ENCODE peak calls at places on chromosomes 4 and X, in four cellular contexts. One of them, this sample, is unnamed.

GRCh38 chr4:24473309-24473721 is 111.0 kb downstream of the DHX15 start:
- DNase-seq in HTR-8/SVneo: peak
- DNase-seq in CD4-positive, CD25-positive, alpha-beta regulatory T cell: no peak
- DNase-seq in cardiac muscle cell: peak
- DNase-seq in this sample: no peak

GRCh38 chrX:9591496-9591895 is 126.6 kb downstream of the TBL1X start:
- DNase-seq in HTR-8/SVneo: no peak
- DNase-seq in CD4-positive, CD25-positive, alpha-beta regulatory T cell: no peak
- DNase-seq in cardiac muscle cell: no peak
- DNase-seq in this sample: no peak

GRCh38 chr4:187687701-187688100 is 307.9 kb upstream of the ZFP42 start:
- DNase-seq in cardiac muscle cell: no peak
- DNase-seq in HTR-8/SVneo: no peak
- DNase-seq in CD4-positive, CD25-positive, alpha-beta regulatory T cell: no peak
- DNase-seq in this sample: no peak

GRCh38 chrX:23901805-23902204 is 5.9 kb downstream of the APOO start:
- DNase-seq in cardiac muscle cell: peak
- DNase-seq in CD4-positive, CD25-positive, alpha-beta regulatory T cell: peak
- DNase-seq in HTR-8/SVneo: peak
- DNase-seq in this sample: peak

GRCh38 chr4:184255361-184255760 is 37.7 kb upstream of the ENPP6 start:
- DNase-seq in cardiac muscle cell: no peak
- DNase-seq in CD4-positive, CD25-positive, alpha-beta regulatory T cell: no peak
- DNase-seq in HTR-8/SVneo: no peak
- DNase-seq in this sample: no peak

GRCh38 chr4:114267976-114268375 is 288.5 kb upstream of the ARSJ start:
- DNase-seq in cardiac muscle cell: no peak
- DNase-seq in CD4-positive, CD25-positive, alpha-beta regulatory T cell: no peak
- DNase-seq in HTR-8/SVneo: no peak
- DNase-seq in this sample: no peak

GRCh38 chr4:54213001-54213400 is 16.1 kb upstream of the PDGFRA start:
- DNase-seq in cardiac muscle cell: no peak
- DNase-seq in HTR-8/SVneo: no peak
- DNase-seq in CD4-positive, CD25-positive, alpha-beta regulatory T cell: no peak
- DNase-seq in this sample: no peak

GRCh38 chr4:1748465-1748995 is 27.2 kb downstream of the TACC3 start:
- DNase-seq in HTR-8/SVneo: peak
- DNase-seq in CD4-positive, CD25-positive, alpha-beta regulatory T cell: peak
- DNase-seq in cardiac muscle cell: peak
- DNase-seq in this sample: peak

GRCh38 chr4:43330288-43330687 is 437.8 kb downstream of the GRXCR1 start:
- DNase-seq in HTR-8/SVneo: no peak
- DNase-seq in CD4-positive, CD25-positive, alpha-beta regulatory T cell: no peak
- DNase-seq in cardiac muscle cell: no peak
- DNase-seq in this sample: no peak

GRCh38 chr4:137125011-137125410 is 407.3 kb downstream of the PCDH18 start:
- DNase-seq in CD4-positive, CD25-positive, alpha-beta regulatory T cell: no peak
- DNase-seq in cardiac muscle cell: no peak
- DNase-seq in HTR-8/SVneo: no peak
- DNase-seq in this sample: no peak

GRCh38 chrX:70480660-70481018 is 36.0 kb downstream of the DLG3 start:
- DNase-seq in cardiac muscle cell: peak
- DNase-seq in CD4-positive, CD25-positive, alpha-beta regulatory T cell: no peak
- DNase-seq in HTR-8/SVneo: no peak
- DNase-seq in this sample: no peak

GRCh38 chr4:65670331-65671031 is at the start of gene EPHA5:
- DNase-seq in CD4-positive, CD25-positive, alpha-beta regulatory T cell: no peak
- DNase-seq in HTR-8/SVneo: peak
- DNase-seq in cardiac muscle cell: peak
- DNase-seq in this sample: no peak

GRCh38 chr4:77581724-77582123 is 23.9 kb upstream of the CXCL13 start:
- DNase-seq in HTR-8/SVneo: no peak
- DNase-seq in CD4-positive, CD25-positive, alpha-beta regulatory T cell: no peak
- DNase-seq in cardiac muscle cell: no peak
- DNase-seq in this sample: no peak

GRCh38 chr4:78629991-78630541 is 78.5 kb downstream of the ANXA3 start:
- DNase-seq in CD4-positive, CD25-positive, alpha-beta regulatory T cell: no peak
- DNase-seq in cardiac muscle cell: no peak
- DNase-seq in HTR-8/SVneo: no peak
- DNase-seq in this sample: no peak

This sample was measured in central memory CD4-positive, alpha-beta T cell.